ENCODE peak calls at places on chromosomes 11 and 22, in five cellular contexts. O is smooth muscle cell of the brain vasculature; A is amniotic epithelial cell; V is stimulated activated CD4-positive, alpha-beta T cell treated with anti-CD3 and anti-CD28 coated beads, Interleukin-2, amount 100 ng/mL, for 24 hours; R is CD4-positive, CD25-positive, alpha-beta regulatory T cell. Z is an unnamed sample.

GRCh38 chr22:38756631-38757463 is 1.0 kb upstream of the SUN2 start:
- DNase-seq in O (no peak), A (no peak), V (peak; percentile 39), R (peak; percentile 55), Z (no peak)

GRCh38 chr11:92852946-92853345 is 116.5 kb upstream of the MTNR1B start:
- DNase-seq in O (no peak), A (no peak), V (no peak), R (no peak), Z (no peak)

GRCh38 chr11:117820071-117820470 is 4.5 kb downstream of the FXYD2 start:
- DNase-seq in O (no peak), A (no peak), V (no peak), R (no peak), Z (no peak)

GRCh38 chr11:48165426-48165825 is 51.2 kb upstream of the OR4B1 start:
- DNase-seq in O (no peak), A (no peak), V (no peak), R (no peak), Z (no peak)

GRCh38 chr11:113553905-113554304 is 78.7 kb upstream of the DRD2 start:
- DNase-seq in O (no peak), A (no peak), V (no peak), R (no peak), Z (no peak)

GRCh38 chr11:120205596-120206161 is 5.2 kb upstream of the OAF start:
- DNase-seq in O (no peak), A (peak; percentile 81), V (no peak), R (no peak), Z (no peak)

GRCh38 chr11:3795131-3796092 is 1.9 kb downstream of the NUP98 start:
- DNase-seq in O (no peak), A (no peak), V (no peak), R (no peak), Z (no peak)

GRCh38 chr11:100817620-100818019 is 130.5 kb downstream of the ARHGAP42 start:
- DNase-seq in O (no peak), A (no peak), V (no peak), R (no peak), Z (no peak)

GRCh38 chr22:46104170-46104880 is 46.0 kb upstream of the PPARA start:
- DNase-seq in O (no peak), A (no peak), V (no peak), R (no peak), Z (peak; percentile 75)

GRCh38 chr11:12746593-12747097 is 72.4 kb downstream of the TEAD1 start:
- DNase-seq in O (peak; percentile 84), A (peak; percentile 93), V (no peak), R (no peak), Z (peak; percentile 84)

GRCh38 chr11:64675417-64676252 is 47.4 kb downstream of the NRXN2 start:
- DNase-seq in O (no peak), A (peak; percentile 65), V (no peak), R (no peak), Z (peak; percentile 47)

GRCh38 chr11:57325735-57326048 is 940 bp upstream of the TNKS1BP1 start:
- DNase-seq in O (no peak), A (no peak), V (no peak), R (no peak), Z (no peak)

GRCh38 chr11:3201112-3201581 is 17.5 kb downstream of the MRGPRG start:
- DNase-seq in O (no peak), A (no peak), V (no peak), R (no peak), Z (no peak)

GRCh38 chr11:88520391-88520790 is 182.9 kb upstream of the CTSC start:
- DNase-seq in O (no peak), A (peak; percentile 86), V (no peak), R (no peak), Z (no peak)

GRCh38 chr22:35010543-35010942 is 55.4 kb upstream of the ISX start:
- DNase-seq in O (no peak), A (no peak), V (no peak), R (no peak), Z (no peak)

GRCh38 chr11:123690490-123690889 is 36.1 kb upstream of the SCN3B start:
- DNase-seq in O (no peak), A (peak; percentile 47), V (no peak), R (no peak), Z (no peak)

GRCh38 chr11:117970400-117971024 is 15.7 kb upstream of the IL10RA start:
- DNase-seq in O (no peak), A (no peak), V (peak; percentile 36), R (peak; percentile 56), Z (no peak)

GRCh38 chr11:117328414-117329010 is 858 bp downstream of the CEP164 start:
- DNase-seq in O (no peak), A (peak; percentile 70), V (peak; percentile 26), R (no peak), Z (no peak)

GRCh38 chr22:49425356-49425755 is 402.3 kb downstream of the BRD1 start:
- DNase-seq in O (no peak), A (no peak), V (no peak), R (no peak), Z (no peak)

GRCh38 chr22:49933236-49933921 is 14.9 kb downstream of the CRELD2 start:
- DNase-seq in O (no peak), A (no peak), V (no peak), R (no peak), Z (no peak)

GRCh38 chr11:41459602-41460405 is at the start of gene LRRC4C:
- DNase-seq in O (no peak), A (no peak), V (no peak), R (no peak), Z (no peak)

GRCh38 chr22:47547881-47548630 is 785.6 kb downstream of the TBC1D22A start:
- DNase-seq in O (no peak), A (no peak), V (no peak), R (no peak), Z (no peak)

GRCh38 chr11:114783805-114784204 is 105.5 kb downstream of the NXPE2 start:
- DNase-seq in O (no peak), A (no peak), V (no peak), R (no peak), Z (no peak)

GRCh38 chr11:10540546-10540914 is 457 bp downstream of the RNF141 start:
- DNase-seq in O (no peak), A (peak; percentile 22), V (no peak), R (no peak), Z (no peak)

GRCh38 chr11:87039371-87039770 is 1.6 kb downstream of the TMEM135 start:
- DNase-seq in O (no peak), A (no peak), V (no peak), R (no peak), Z (no peak)

GRCh38 chr11:69587454-69588081 is 53.4 kb upstream of the CCND1 start:
- DNase-seq in O (no peak), A (peak; percentile 74), V (no peak), R (no peak), Z (no peak)

Z was measured in NCI-H1436 treated with DMSO at 0.1 percent for 48 hours.